ENCODE peak calls at places on chromosomes 11 and 22, in seven cellular contexts. C is left ventricle myocardium inferior, O is A549, P is BJ, U is astrocyte of the spinal cord, A is fibroblast of mammary gland, G is heart right ventricle. N is an unnamed sample.

GRCh38 chr22:28759861-28760560 is 12.5 kb upstream of the CCDC117 start:
- DNase-seq in C (no peak), O (peak), P (no peak), U (peak), A (no peak), G (no peak), N (no peak)

GRCh38 chr11:46108752-46109151 is 12.5 kb downstream of the PHF21A start:
- DNase-seq in C (no peak), O (no peak), P (no peak), U (no peak), A (no peak), G (no peak), N (no peak)

GRCh38 chr11:107962181-107962580 is 33.9 kb downstream of the RAB39A start:
- DNase-seq in C (no peak), O (no peak), P (no peak), U (no peak), A (no peak), G (no peak), N (no peak)

GRCh38 chr11:127643659-127644058 is 643.1 kb upstream of the KIRREL3 start:
- DNase-seq in C (no peak), O (no peak), P (no peak), U (no peak), A (no peak), G (no peak), N (no peak)

GRCh38 chr11:86151188-86152005 is 82.5 kb upstream of the PICALM start:
- DNase-seq in C (peak), O (no peak), P (no peak), U (peak), A (peak), G (peak), N (no peak)

GRCh38 chr11:1877211-1878133 is 14.2 kb downstream of the PRR33 start:
- DNase-seq in C (peak), O (no peak), P (no peak), U (peak), A (peak), G (peak), N (no peak)

GRCh38 chr11:100981196-100981824 is 148.3 kb downstream of the PGR start:
- DNase-seq in C (no peak), O (no peak), P (no peak), U (no peak), A (no peak), G (no peak), N (no peak)

GRCh38 chr11:1694846-1695547 is 2.0 kb upstream of the KRTAP5-6 start:
- DNase-seq in C (no peak), O (no peak), P (no peak), U (no peak), A (no peak), G (no peak), N (no peak)

GRCh38 chr11:73760066-73760679 is 701 bp downstream of the RAB6A start:
- DNase-seq in C (peak), O (peak), P (no peak), U (peak), A (peak), G (peak), N (no peak)

GRCh38 chr22:42114721-42115120 is 15.9 kb downstream of the CYP2D6 start:
- DNase-seq in C (no peak), O (peak), P (no peak), U (no peak), A (peak), G (no peak), N (no peak)

GRCh38 chr22:29635734-29636357 is 32.4 kb downstream of the NF2 start:
- DNase-seq in C (no peak), O (peak), P (no peak), U (peak), A (peak), G (no peak), N (peak)

GRCh38 chr11:60957188-60957587 is 5.2 kb upstream of the SLC15A3 start:
- DNase-seq in C (no peak), O (no peak), P (no peak), U (peak), A (peak), G (no peak), N (no peak)

GRCh38 chr11:65973439-65974110 is 12.0 kb downstream of the SART1 start:
- DNase-seq in C (no peak), O (no peak), P (no peak), U (peak), A (peak), G (no peak), N (no peak)

GRCh38 chr11:70876685-70877084 is 375.7 kb downstream of the SHANK2 start:
- DNase-seq in C (no peak), O (no peak), P (no peak), U (no peak), A (no peak), G (no peak), N (no peak)

GRCh38 chr22:26589367-26589844 is 526 bp downstream of the TPST2 start:
- DNase-seq in C (peak), O (peak), P (no peak), U (peak), A (peak), G (peak), N (no peak)

GRCh38 chr22:50271011-50271394 is 823 bp upstream of the MAPK11 start:
- DNase-seq in C (no peak), O (no peak), P (no peak), U (no peak), A (no peak), G (no peak), N (no peak)

GRCh38 chr22:45628508-45628907 is 43.1 kb upstream of the ATXN10 start:
- DNase-seq in C (no peak), O (no peak), P (no peak), U (no peak), A (no peak), G (no peak), N (no peak)

GRCh38 chr11:13354335-13354734 is 76.7 kb downstream of the BMAL1 start:
- DNase-seq in C (no peak), O (peak), P (no peak), U (no peak), A (peak), G (no peak), N (no peak)
- TF ChIP-seq CTCF in C (peak), O (peak), P (peak), U (peak), A (peak), G (peak), N (peak)

GRCh38 chr11:35662649-35663407 is at the start of gene TRIM44:
- DNase-seq in C (peak), O (peak), P (peak), U (peak), A (peak), G (peak), N (peak)

GRCh38 chr11:35662061-35662648 is 420 bp upstream of the TRIM44 start:
- DNase-seq in C (no peak), O (no peak), P (no peak), U (no peak), A (peak), G (no peak), N (no peak)

GRCh38 chr11:35663408-35663702 is 780 bp downstream of the TRIM44 start:
- DNase-seq in C (no peak), O (no peak), P (no peak), U (no peak), A (no peak), G (no peak), N (no peak)

GRCh38 chr11:35658028-35658948 is 4.3 kb upstream of the TRIM44 start:
- DNase-seq in C (no peak), O (no peak), P (no peak), U (peak), A (no peak), G (no peak), N (no peak)

DNA sequence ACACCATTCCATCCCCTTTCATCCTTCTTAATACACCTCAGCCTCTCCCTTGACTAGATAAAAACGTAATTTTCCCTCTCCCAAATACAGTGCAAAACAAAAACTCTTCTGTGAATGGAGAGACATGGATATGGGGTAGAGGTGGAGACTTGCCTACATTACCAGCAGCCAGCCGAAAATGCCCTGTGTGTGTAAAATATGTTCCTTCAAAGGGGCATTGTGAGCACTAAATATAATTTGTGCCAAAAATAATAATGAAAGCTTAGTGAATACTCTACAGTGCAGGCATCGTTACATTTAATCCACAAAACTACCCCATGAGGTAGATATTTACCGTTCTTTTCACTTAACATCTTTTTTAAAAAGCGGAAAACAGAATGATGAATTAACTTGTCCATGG is 1.0 kb upstream of the TRIM44 start:
- DNase-seq in C (no peak), O (no peak), P (no peak), U (no peak), A (no peak), G (no peak), N (no peak)
- H3K4me3 ChIP-seq in C (peak), O (peak), P (peak), U (peak), A (peak), G (peak), N (no peak)

GRCh38 chr11:31873115-31873514 is 62.0 kb upstream of the PAX6 start:
- DNase-seq in C (no peak), O (no peak), P (no peak), U (no peak), A (no peak), G (no peak), N (no peak)

GRCh38 chr11:31874631-31875191 is 63.6 kb upstream of the PAX6 start:
- DNase-seq in C (no peak), O (no peak), P (no peak), U (no peak), A (no peak), G (no peak), N (no peak)

GRCh38 chr11:31871310-31872073 is 60.4 kb upstream of the PAX6 start:
- DNase-seq in C (no peak), O (no peak), P (no peak), U (no peak), A (no peak), G (no peak), N (no peak)

GRCh38 chr11:31872074-31872440 is 60.9 kb upstream of the PAX6 start:
- DNase-seq in C (no peak), O (no peak), P (no peak), U (no peak), A (no peak), G (no peak), N (no peak)

DNA sequence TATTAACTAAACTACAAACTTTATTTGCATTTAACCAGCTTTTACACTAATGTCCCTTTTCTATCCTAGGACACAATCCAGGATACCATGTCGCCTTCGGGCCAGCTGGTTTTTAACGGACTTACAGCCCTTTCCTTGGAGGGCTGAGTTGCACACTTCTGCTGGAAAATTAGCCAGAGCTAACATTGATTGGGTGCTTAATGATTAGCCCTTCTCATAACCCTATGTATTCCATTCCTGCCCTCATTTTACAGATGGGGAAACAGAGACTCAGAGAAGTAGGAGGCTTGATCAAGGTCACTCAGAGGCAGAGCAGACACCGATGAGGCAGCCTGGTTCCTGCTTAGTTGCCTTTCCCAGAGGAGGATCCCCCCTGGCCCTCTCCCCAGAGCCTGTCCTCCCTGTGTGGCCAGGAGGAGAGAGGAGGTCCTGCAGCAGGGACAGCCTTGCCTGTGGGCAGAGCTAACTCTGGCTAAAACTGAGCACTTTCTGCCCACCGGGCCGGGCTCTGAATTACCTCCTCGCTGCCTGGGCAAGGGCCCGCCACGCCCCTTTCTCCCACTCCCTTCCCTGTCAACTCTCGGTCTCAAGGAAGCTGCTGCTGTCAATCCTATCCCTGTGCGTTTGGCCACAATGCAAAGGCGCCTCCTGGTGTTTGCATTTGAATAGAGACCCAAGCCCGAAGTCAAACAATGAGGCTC is 59.6 kb upstream of the PAX6 start:
- DNase-seq in C (peak), O (peak), P (no peak), U (peak), A (peak), G (peak), N (no peak)
- TF ChIP-seq CTCF in C (peak), O (peak), P (peak), U (peak), A (peak), G (peak), N (peak)

DNA sequence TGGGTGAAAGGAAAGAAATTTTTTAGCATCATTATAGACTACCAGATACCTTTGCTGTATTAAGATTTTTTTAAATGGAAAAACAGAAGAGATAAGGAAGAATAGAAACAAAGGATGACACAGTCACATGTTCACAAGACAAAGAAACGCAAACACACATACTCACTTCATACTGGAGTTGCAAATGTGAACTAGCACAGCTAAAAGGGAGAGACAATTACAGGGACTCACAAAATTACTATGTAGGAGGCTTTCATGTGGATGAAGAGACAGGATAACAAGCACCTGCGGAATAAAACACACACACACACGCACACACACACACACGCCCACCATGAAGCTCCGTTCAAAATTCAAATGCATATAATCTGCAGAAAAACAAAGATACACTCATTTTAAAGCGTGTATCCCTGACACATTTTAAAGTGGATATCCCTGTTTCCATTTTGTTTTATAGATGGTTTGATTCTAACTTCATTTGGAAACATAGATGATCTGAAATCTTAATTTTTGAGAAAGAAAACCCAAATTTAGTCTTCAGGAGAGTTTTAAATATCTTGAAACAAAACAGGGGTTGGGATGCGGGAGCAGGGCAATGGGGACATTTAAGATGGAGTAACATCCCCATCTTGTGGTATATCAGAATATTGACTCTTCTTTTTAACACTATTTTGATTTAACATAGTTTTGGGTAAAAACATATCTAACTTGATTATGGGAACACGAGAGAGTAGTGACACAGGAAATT is 36.7 kb downstream of the JRKL start:
- DNase-seq in C (no peak), O (peak), P (no peak), U (peak), A (peak), G (no peak), N (peak)
- H3K4me3 ChIP-seq in C (no peak), O (no peak), P (no peak), U (no peak), A (no peak), G (no peak), N (no peak)

GRCh38 chr11:68839054-68839865 is 2.5 kb downstream of the CPT1A start:
- DNase-seq in C (peak), O (peak), P (peak), U (peak), A (peak), G (peak), N (peak)
- TF ChIP-seq CTCF in C (no peak), O (no peak), P (no peak), U (no peak), A (no peak), G (no peak), N (no peak)

DNA sequence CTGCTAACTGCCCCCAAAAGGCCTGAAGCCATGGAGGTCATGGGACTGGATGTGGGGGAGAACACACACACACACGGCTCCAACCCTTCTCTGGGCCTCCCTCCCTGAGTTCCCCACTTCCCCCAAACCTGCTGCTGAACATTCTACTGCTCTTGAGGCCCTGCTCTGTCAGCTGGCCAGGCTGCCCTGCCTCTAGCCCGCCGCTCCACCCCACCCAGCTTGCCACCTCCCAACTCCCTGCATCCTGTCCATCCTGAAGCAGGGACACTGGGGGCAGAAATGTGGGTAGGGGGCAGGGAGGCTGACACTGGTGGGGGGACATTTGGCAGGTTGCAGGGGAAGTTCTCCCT is 1.0 kb downstream of the KCNJ4 start:
- DNase-seq in C (no peak), O (no peak), P (no peak), U (no peak), A (no peak), G (no peak), N (no peak)
- H3K4me3 ChIP-seq in C (peak), O (no peak), P (no peak), U (no peak), A (no peak), G (peak), N (no peak)

GRCh38 chr22:31692186-31692886 is 30.3 kb upstream of the PISD start:
- DNase-seq in C (no peak), O (no peak), P (no peak), U (peak), A (peak), G (no peak), N (peak)
- TF ChIP-seq CTCF in C (no peak), O (no peak), P (no peak), U (no peak), A (no peak), G (no peak), N (no peak)

DNA sequence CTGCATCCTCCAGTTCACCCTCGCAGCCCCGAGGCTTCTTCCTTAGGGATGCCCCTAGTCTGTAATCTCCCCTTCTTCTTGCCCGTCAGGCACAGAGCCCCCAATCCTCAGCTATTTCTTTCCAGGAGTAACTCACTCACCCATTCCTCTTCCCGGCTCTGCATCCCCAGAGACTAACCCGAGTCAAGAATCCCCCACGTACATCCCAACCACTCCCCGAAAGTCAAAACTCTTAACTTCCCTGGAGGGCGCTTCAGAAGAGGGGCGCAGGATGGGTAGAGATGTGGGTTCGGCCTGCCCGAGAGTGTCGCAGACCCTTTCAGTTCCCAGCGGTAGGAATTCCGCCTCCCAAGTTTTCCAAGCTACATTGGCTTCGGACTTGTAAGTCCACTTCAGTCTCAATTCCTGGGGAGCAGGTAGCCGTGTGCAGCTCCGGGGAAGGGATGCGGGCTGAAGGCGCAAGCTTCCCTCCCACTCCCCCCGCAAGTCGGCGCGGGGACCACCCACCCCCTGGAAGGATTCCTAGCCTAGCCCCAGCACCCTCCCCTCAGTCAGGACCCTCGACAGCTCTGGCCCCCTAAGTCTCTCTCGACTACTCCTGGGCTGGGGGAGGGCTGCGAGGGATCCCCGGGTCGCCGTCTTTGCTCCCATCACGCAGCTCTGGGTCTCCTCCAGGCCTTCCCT is 871 bp downstream of the BDNF start:
- DNase-seq in C (no peak), O (peak), P (no peak), U (peak), A (peak), G (no peak), N (no peak)
- H3K4me3 ChIP-seq in C (peak), O (peak), P (peak), U (peak), A (peak), G (peak), N (peak)

DNA sequence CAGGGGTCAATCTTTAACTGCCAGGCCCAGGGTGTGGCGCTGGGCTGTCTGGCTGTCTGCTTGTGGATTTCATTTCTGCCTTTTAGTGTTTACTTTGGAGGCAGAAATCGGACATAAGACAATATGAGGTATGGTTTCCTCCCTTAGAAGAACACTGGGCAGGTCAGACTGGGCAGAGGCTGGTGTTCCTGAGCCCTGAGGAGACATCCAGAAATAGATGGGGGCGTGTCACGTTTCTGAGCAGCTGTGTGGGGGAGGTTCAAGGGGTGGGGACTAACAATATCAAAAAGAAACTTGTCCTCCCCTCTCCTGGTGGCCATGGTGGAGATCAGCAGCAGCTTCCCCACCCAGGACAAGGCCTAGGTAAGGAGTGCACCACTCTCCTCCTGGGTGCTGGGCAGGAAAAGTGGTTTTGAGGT is at the start of gene ART1:
- DNase-seq in C (peak), O (peak), P (no peak), U (no peak), A (peak), G (peak), N (no peak)
- TF ChIP-seq CTCF in C (peak), O (no peak), P (no peak), U (no peak), A (no peak), G (no peak), N (no peak)

GRCh38 chr22:19143212-19143611 is 1.2 kb downstream of the ESS2 start:
- DNase-seq in C (no peak), O (no peak), P (no peak), U (no peak), A (no peak), G (no peak), N (no peak)
- H3K4me3 ChIP-seq in C (peak), O (no peak), P (no peak), U (no peak), A (no peak), G (peak), N (peak)

N was measured in HFF-Myc.